ENCODE peak calls at places on chromosomes 13 and 19, in nine cellular contexts. J is cardiac muscle cell, I is colonic mucosa, C is mammary epithelial cell, G is dorsolateral prefrontal cortex, F is Panc1, Q is tibial artery, M is neuronal stem cell, E is heart right ventricle. N is an unnamed sample.

GRCh38 chr13:30526612-30527217 is 61.0 kb upstream of the HMGB1 start:
- DNase-seq in J (peak), I (no peak), C (no peak), G (no peak), F (no peak), Q (no peak), M (no peak), E (peak), N (no peak)

GRCh38 chr13:61727714-61728275 is 312.1 kb upstream of the PCDH20 start:
- DNase-seq in J (no peak), I (no peak), C (peak), G (no peak), F (peak), Q (no peak), M (no peak), E (no peak), N (no peak)

GRCh38 chr19:31332096-31332495 is 17.1 kb downstream of the TSHZ3 start:
- DNase-seq in J (no peak), I (no peak), C (no peak), G (no peak), F (no peak), Q (no peak), M (no peak), E (no peak), N (peak)

GRCh38 chr13:40665754-40666057 is 735 bp downstream of the FOXO1 start:
- DNase-seq in J (no peak), I (no peak), C (no peak), G (no peak), F (no peak), Q (no peak), M (no peak), E (no peak), N (no peak)

GRCh38 chr19:19279853-19280252 is 6.8 kb upstream of the TM6SF2 start:
- DNase-seq in J (no peak), I (no peak), C (no peak), G (no peak), F (no peak), Q (no peak), M (no peak), E (no peak), N (peak)

GRCh38 chr13:106690779-106691178 is 122.8 kb upstream of the ARGLU1 start:
- DNase-seq in J (no peak), I (no peak), C (no peak), G (no peak), F (no peak), Q (no peak), M (no peak), E (peak), N (no peak)

GRCh38 chr13:106034201-106034600 is 501.3 kb downstream of the EFNB2 start:
- DNase-seq in J (no peak), I (no peak), C (peak), G (no peak), F (no peak), Q (no peak), M (no peak), E (no peak), N (no peak)

GRCh38 chr19:38862321-38863059 is 12.7 kb upstream of the HNRNPL start:
- DNase-seq in J (no peak), I (peak), C (no peak), G (no peak), F (no peak), Q (peak), M (no peak), E (no peak), N (no peak)

GRCh38 chr13:32039488-32040013 is 8.0 kb downstream of the FRY start:
- DNase-seq in J (no peak), I (no peak), C (no peak), G (no peak), F (no peak), Q (no peak), M (no peak), E (no peak), N (no peak)

GRCh38 chr13:60435762-60436374 is 38.8 kb downstream of the TDRD3 start:
- DNase-seq in J (no peak), I (no peak), C (no peak), G (no peak), F (no peak), Q (no peak), M (no peak), E (no peak), N (no peak)

GRCh38 chr19:57319869-57320179 is 448 bp upstream of the ZNF543 start:
- DNase-seq in J (no peak), I (no peak), C (no peak), G (no peak), F (no peak), Q (no peak), M (no peak), E (no peak), N (no peak)

GRCh38 chr13:102726430-102726829 is 31.6 kb upstream of the METTL21C start:
- DNase-seq in J (no peak), I (no peak), C (peak), G (no peak), F (no peak), Q (no peak), M (no peak), E (no peak), N (peak)

GRCh38 chr13:76884167-76884566 is 2.0 kb downstream of the KCTD12 start:
- DNase-seq in J (peak), I (peak), C (peak), G (peak), F (no peak), Q (peak), M (no peak), E (peak), N (no peak)

GRCh38 chr13:77729502-77730221 is 32.2 kb downstream of the SLAIN1 start:
- DNase-seq in J (no peak), I (no peak), C (no peak), G (no peak), F (no peak), Q (no peak), M (no peak), E (no peak), N (no peak)

DNA sequence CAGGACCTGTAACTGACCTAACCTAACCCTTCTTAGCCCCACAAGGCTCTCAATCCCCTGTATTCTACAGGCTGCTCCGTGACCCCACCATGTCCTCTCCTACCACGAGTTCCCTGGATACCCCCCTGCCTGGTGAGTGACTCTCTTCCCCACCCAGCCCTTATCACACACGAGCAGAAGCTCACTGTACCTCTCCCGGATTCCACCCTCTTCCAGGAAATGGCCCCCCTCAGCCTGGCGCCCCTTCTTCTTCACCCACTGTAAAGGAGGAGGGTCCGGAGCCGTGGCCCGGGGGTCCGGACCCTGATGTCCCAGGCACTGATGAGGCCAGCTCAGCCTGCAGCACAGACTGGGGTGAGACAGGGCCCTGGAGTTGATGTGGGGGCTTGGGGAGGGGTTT is 1.3 kb downstream of the NR1H2 start:
- DNase-seq in J (no peak), I (no peak), C (no peak), G (no peak), F (no peak), Q (no peak), M (no peak), E (no peak), N (no peak)
- H3K4me3 ChIP-seq in J (no peak), I (no peak), C (no peak), G (no peak), F (no peak), Q (no peak), M (no peak), E (no peak), N (no peak)

GRCh38 chr13:50214514-50214913 is 199.3 kb downstream of the KCNRG start:
- DNase-seq in J (no peak), I (no peak), C (no peak), G (no peak), F (no peak), Q (no peak), M (no peak), E (no peak), N (no peak)

GRCh38 chr13:50203256-50204083 is 188.2 kb downstream of the KCNRG start:
- DNase-seq in J (no peak), I (no peak), C (no peak), G (no peak), F (no peak), Q (no peak), M (no peak), E (no peak), N (no peak)

GRCh38 chr13:50213526-50213925 is 198.3 kb downstream of the KCNRG start:
- DNase-seq in J (no peak), I (no peak), C (peak), G (no peak), F (no peak), Q (no peak), M (no peak), E (no peak), N (no peak)

GRCh38 chr13:50209646-50210045 is 194.4 kb downstream of the KCNRG start:
- DNase-seq in J (no peak), I (no peak), C (no peak), G (no peak), F (no peak), Q (no peak), M (no peak), E (no peak), N (no peak)

DNA sequence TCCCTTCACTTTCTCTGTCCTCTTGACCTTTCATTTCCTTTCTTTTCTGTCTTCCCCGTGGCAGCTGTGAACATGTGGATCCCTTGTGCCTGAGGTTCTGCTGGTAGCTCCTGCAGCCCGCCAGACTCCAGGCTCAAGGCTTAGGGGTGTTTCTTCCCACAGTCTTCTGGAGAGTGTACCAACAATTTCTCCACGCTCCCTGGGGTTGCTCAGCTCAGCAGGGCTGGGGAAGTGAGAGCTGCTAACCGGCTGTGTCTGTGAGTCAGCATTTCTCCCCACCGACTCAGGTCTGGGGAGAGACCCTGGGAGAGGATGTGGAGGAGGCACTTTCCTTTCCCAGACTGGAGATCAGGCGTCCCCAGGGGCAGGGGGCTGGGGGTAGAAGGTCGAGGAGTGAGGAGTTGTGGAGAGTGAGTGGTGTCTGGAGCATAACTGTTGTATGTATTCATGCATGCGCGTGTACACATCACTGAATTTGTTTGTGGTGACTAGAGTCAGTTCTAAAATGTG is 193.6 kb downstream of the KCNRG start:
- DNase-seq in J (peak), I (peak), C (peak), G (no peak), F (peak), Q (peak), M (no peak), E (peak), N (peak)
- H3K4me3 ChIP-seq in J (no peak), I (no peak), C (no peak), G (no peak), F (peak), Q (peak), M (no peak), E (peak), N (peak)

GRCh38 chr19:49642488-49643035 is 553 bp downstream of the SCAF1 start:
- DNase-seq in J (no peak), I (peak), C (no peak), G (no peak), F (no peak), Q (no peak), M (no peak), E (no peak), N (no peak)

GRCh38 chr19:49645995-49646394 is 4.0 kb downstream of the SCAF1 start:
- DNase-seq in J (no peak), I (no peak), C (no peak), G (no peak), F (no peak), Q (no peak), M (no peak), E (no peak), N (no peak)

GRCh38 chr19:49645592-49645991 is 3.6 kb downstream of the SCAF1 start:
- DNase-seq in J (no peak), I (no peak), C (no peak), G (no peak), F (no peak), Q (no peak), M (no peak), E (no peak), N (no peak)

GRCh38 chr19:49641688-49642487 is at the start of gene SCAF1:
- DNase-seq in J (peak), I (peak), C (peak), G (peak), F (peak), Q (peak), M (peak), E (peak), N (peak)

GRCh38 chr19:49643466-49643865 is 1.5 kb downstream of the SCAF1 start:
- DNase-seq in J (no peak), I (no peak), C (no peak), G (no peak), F (no peak), Q (no peak), M (no peak), E (no peak), N (no peak)
- H3K4me3 ChIP-seq in J (no peak), I (no peak), C (peak), G (peak), F (no peak), Q (no peak), M (peak), E (no peak), N (no peak)

GRCh38 chr19:29860492-29860891 is 48.7 kb downstream of the CCNE1 start:
- DNase-seq in J (no peak), I (no peak), C (no peak), G (no peak), F (no peak), Q (no peak), M (no peak), E (no peak), N (no peak)
- H3K4me3 ChIP-seq in J (no peak), I (no peak), C (no peak), G (no peak), F (no peak), Q (no peak), M (no peak), E (no peak), N (no peak)

GRCh38 chr13:101454767-101455166 is 2.3 kb downstream of the ITGBL1 start:
- DNase-seq in J (no peak), I (no peak), C (peak), G (no peak), F (peak), Q (no peak), M (no peak), E (no peak), N (no peak)
- H3K4me3 ChIP-seq in J (no peak), I (no peak), C (no peak), G (no peak), F (peak), Q (peak), M (no peak), E (no peak), N (no peak)

DNA sequence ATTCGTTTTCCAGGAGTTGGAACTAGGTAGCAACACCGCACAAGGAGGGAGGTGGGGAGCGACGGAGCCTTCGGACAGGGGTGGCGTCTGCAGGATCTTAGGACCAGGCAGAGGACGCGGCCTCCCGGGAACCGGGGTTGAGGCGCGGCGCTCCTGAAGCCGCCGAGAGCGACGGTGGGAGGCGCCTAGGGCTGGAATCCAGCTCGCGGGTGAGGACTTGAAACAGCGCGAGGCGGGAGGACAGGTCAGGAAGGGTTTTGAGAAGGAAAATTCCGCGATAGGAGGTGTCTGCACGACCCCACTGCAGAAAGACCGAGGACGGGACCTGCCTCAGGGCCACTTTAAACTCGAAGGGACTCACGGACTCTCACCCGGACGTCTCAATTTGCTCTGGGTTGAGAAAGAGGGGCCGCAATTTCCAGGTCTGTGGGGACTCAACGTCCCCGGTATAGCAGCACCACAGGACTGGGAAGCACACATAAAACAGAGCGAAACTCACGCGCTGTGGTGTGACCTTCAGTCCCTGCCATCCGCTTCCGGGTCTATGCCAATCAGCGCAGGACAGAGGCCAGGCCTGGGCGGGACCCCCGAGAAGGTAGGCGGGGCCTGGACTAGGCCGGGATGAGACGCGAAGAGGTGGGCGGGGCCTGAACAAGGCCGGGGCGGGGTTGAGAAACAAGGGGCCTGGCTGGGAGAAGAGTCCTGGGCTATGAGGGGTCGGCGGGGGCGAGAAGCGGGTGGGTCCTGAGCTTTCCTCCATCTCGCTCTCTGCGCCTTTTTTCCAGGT is at the start of gene ZNF320:
- DNase-seq in J (peak), I (peak), C (peak), G (peak), F (peak), Q (peak), M (peak), E (peak), N (peak)
- H3K4me3 ChIP-seq in J (peak), I (peak), C (peak), G (peak), F (peak), Q (peak), M (peak), E (peak), N (peak)